ENCODE peak calls at places on chromosome 18, in ten cellular contexts. P is HFFc6, B is nephron progenitor cell, D is NB4, T is fibroblast of lung, O is thyroid gland, F is vagina, Z is cardiac fibroblast, V is keratinocyte, U is coronary artery. Y is an unnamed sample.

GRCh38 chr18:13611058-13611615 is 115.2 kb downstream of the FAM210A start:
- DNase-seq in P (peak), B (no peak), D (no peak), T (peak), O (no peak), F (peak), Z (peak), V (no peak), U (peak), Y (peak)

GRCh38 chr18:5975111-5975622 is 79.8 kb upstream of the TMEM200C start:
- DNase-seq in P (no peak), B (no peak), D (peak), T (peak), O (no peak), F (no peak), Z (peak), V (no peak), U (no peak), Y (peak)

GRCh38 chr18:64851796-64852195 is 702.9 kb upstream of the LINC00305 start:
- DNase-seq in P (no peak), B (no peak), D (no peak), T (no peak), O (no peak), F (no peak), Z (no peak), V (no peak), U (no peak), Y (no peak)

GRCh38 chr18:24465491-24465890 is 5.1 kb downstream of the HRH4 start:
- DNase-seq in P (no peak), B (no peak), D (peak), T (no peak), O (no peak), F (no peak), Z (no peak), V (no peak), U (no peak), Y (no peak)

GRCh38 chr18:54606835-54607212 is 15.8 kb downstream of the DYNAP start:
- DNase-seq in P (no peak), B (no peak), D (no peak), T (no peak), O (peak), F (no peak), Z (no peak), V (no peak), U (no peak), Y (no peak)

GRCh38 chr18:56488739-56489138 is 149.7 kb downstream of the TXNL1 start:
- DNase-seq in P (no peak), B (no peak), D (peak), T (no peak), O (no peak), F (no peak), Z (no peak), V (no peak), U (no peak), Y (no peak)

GRCh38 chr18:5574843-5575242 is 31.0 kb upstream of the EPB41L3 start:
- DNase-seq in P (no peak), B (no peak), D (no peak), T (no peak), O (no peak), F (no peak), Z (no peak), V (no peak), U (no peak), Y (no peak)

GRCh38 chr18:74315464-74316256 is at the start of gene C18orf63:
- DNase-seq in P (no peak), B (no peak), D (no peak), T (no peak), O (no peak), F (no peak), Z (no peak), V (no peak), U (no peak), Y (no peak)

GRCh38 chr18:62331581-62332436 is 6.7 kb downstream of the TNFRSF11A start:
- DNase-seq in P (no peak), B (no peak), D (no peak), T (peak), O (peak), F (no peak), Z (peak), V (no peak), U (no peak), Y (peak)

GRCh38 chr18:80245781-80246655 is 1.3 kb downstream of the PARD6G start:
- DNase-seq in P (no peak), B (peak), D (no peak), T (peak), O (peak), F (peak), Z (no peak), V (no peak), U (peak), Y (no peak)

GRCh38 chr18:79427368-79428225 is 31.9 kb downstream of the NFATC1 start:
- DNase-seq in P (no peak), B (no peak), D (no peak), T (no peak), O (no peak), F (no peak), Z (no peak), V (no peak), U (no peak), Y (no peak)

GRCh38 chr18:54776282-54776977 is 51.8 kb upstream of the RAB27B start:
- DNase-seq in P (peak), B (no peak), D (peak), T (peak), O (no peak), F (no peak), Z (peak), V (peak), U (no peak), Y (peak)

GRCh38 chr18:79884296-79884962 is 67.0 kb downstream of the SLC66A2 start:
- DNase-seq in P (no peak), B (no peak), D (no peak), T (no peak), O (no peak), F (no peak), Z (no peak), V (no peak), U (peak), Y (no peak)

GRCh38 chr18:22005191-22005824 is 164.1 kb upstream of the GATA6 start:
- DNase-seq in P (no peak), B (no peak), D (no peak), T (peak), O (no peak), F (no peak), Z (no peak), V (no peak), U (no peak), Y (no peak)

GRCh38 chr18:11654736-11655604 is 34.1 kb upstream of the GNAL start:
- DNase-seq in P (peak), B (peak), D (peak), T (no peak), O (peak), F (peak), Z (peak), V (no peak), U (no peak), Y (peak)

GRCh38 chr18:35851286-35851967 is 121.1 kb upstream of the RMP24 start:
- DNase-seq in P (no peak), B (no peak), D (no peak), T (no peak), O (no peak), F (no peak), Z (no peak), V (no peak), U (no peak), Y (no peak)

GRCh38 chr18:78720456-78721250 is 259.0 kb upstream of the SALL3 start:
- DNase-seq in P (no peak), B (no peak), D (no peak), T (no peak), O (no peak), F (no peak), Z (no peak), V (no peak), U (no peak), Y (no peak)

GRCh38 chr18:77305676-77306075 is 56.0 kb downstream of the GALR1 start:
- DNase-seq in P (no peak), B (no peak), D (no peak), T (no peak), O (no peak), F (no peak), Z (no peak), V (no peak), U (no peak), Y (no peak)

GRCh38 chr18:26470011-26470637 is 78.2 kb downstream of the KCTD1 start:
- DNase-seq in P (no peak), B (no peak), D (no peak), T (peak), O (no peak), F (no peak), Z (no peak), V (no peak), U (no peak), Y (no peak)

GRCh38 chr18:70454705-70455322 is 166.0 kb downstream of the SOCS6 start:
- DNase-seq in P (peak), B (peak), D (peak), T (peak), O (peak), F (no peak), Z (peak), V (peak), U (no peak), Y (peak)

GRCh38 chr18:76932026-76932819 is 109.9 kb downstream of the ZNF236 start:
- DNase-seq in P (no peak), B (no peak), D (no peak), T (peak), O (no peak), F (no peak), Z (peak), V (no peak), U (no peak), Y (peak)

GRCh38 chr18:67517224-67517765 is 775 bp upstream of the DSEL start:
- DNase-seq in P (no peak), B (no peak), D (no peak), T (no peak), O (peak), F (no peak), Z (no peak), V (no peak), U (peak), Y (peak)

GRCh38 chr18:70973626-70974025 is 684.8 kb downstream of the SOCS6 start:
- DNase-seq in P (no peak), B (no peak), D (no peak), T (no peak), O (no peak), F (no peak), Z (no peak), V (no peak), U (no peak), Y (no peak)

GRCh38 chr18:30359521-30359920 is 683.0 kb downstream of the DSC3 start:
- DNase-seq in P (no peak), B (no peak), D (peak), T (no peak), O (no peak), F (no peak), Z (no peak), V (peak), U (no peak), Y (no peak)

GRCh38 chr18:31553800-31554199 is 37.9 kb upstream of the TTR start:
- DNase-seq in P (no peak), B (no peak), D (peak), T (peak), O (no peak), F (no peak), Z (no peak), V (no peak), U (no peak), Y (no peak)

GRCh38 chr18:79515331-79515730 is 119.6 kb downstream of the NFATC1 start:
- DNase-seq in P (no peak), B (no peak), D (no peak), T (no peak), O (no peak), F (peak), Z (no peak), V (no peak), U (peak), Y (no peak)

GRCh38 chr18:67302043-67302442 is 214.5 kb downstream of the DSEL start:
- DNase-seq in P (no peak), B (no peak), D (no peak), T (peak), O (no peak), F (no peak), Z (peak), V (no peak), U (no peak), Y (peak)

GRCh38 chr18:51559198-51559901 is 361.9 kb upstream of the MEX3C start:
- DNase-seq in P (no peak), B (no peak), D (no peak), T (peak), O (no peak), F (no peak), Z (no peak), V (no peak), U (no peak), Y (no peak)

GRCh38 chr18:51342815-51343214 is 145.3 kb upstream of the MEX3C start:
- DNase-seq in P (no peak), B (no peak), D (no peak), T (peak), O (no peak), F (no peak), Z (peak), V (peak), U (no peak), Y (peak)

GRCh38 chr18:34729264-34729663 is 19.2 kb downstream of the DTNA start:
- DNase-seq in P (peak), B (no peak), D (peak), T (peak), O (peak), F (no peak), Z (peak), V (no peak), U (no peak), Y (peak)

GRCh38 chr18:49768051-49768391 is 45.3 kb downstream of the ACAA2 start:
- DNase-seq in P (peak), B (peak), D (peak), T (peak), O (peak), F (no peak), Z (peak), V (peak), U (no peak), Y (peak)

GRCh38 chr18:22703883-22704626 is 229.1 kb upstream of the RBBP8 start:
- DNase-seq in P (peak), B (peak), D (peak), T (peak), O (peak), F (no peak), Z (peak), V (peak), U (no peak), Y (peak)

GRCh38 chr18:75208836-75209128 is 157 bp downstream of the PTGR3 start:
- DNase-seq in P (no peak), B (no peak), D (no peak), T (no peak), O (no peak), F (peak), Z (no peak), V (no peak), U (no peak), Y (no peak)

GRCh38 chr18:596288-596881 is 403 bp upstream of the CLUL1 start:
- DNase-seq in P (no peak), B (peak), D (peak), T (peak), O (peak), F (no peak), Z (no peak), V (peak), U (no peak), Y (no peak)

GRCh38 chr18:79400591-79401381 is 5.1 kb downstream of the NFATC1 start:
- DNase-seq in P (no peak), B (peak), D (no peak), T (no peak), O (no peak), F (no peak), Z (no peak), V (no peak), U (no peak), Y (no peak)

GRCh38 chr18:38362286-38362792 is 796.7 kb upstream of the CELF4 start:
- DNase-seq in P (no peak), B (no peak), D (no peak), T (no peak), O (no peak), F (no peak), Z (no peak), V (no peak), U (no peak), Y (no peak)

GRCh38 chr18:2851771-2852170 is 5.0 kb downstream of the EMILIN2 start:
- DNase-seq in P (no peak), B (no peak), D (no peak), T (no peak), O (no peak), F (no peak), Z (no peak), V (no peak), U (no peak), Y (peak)

GRCh38 chr18:24273596-24273995 is 124.0 kb downstream of the OSBPL1A start:
- DNase-seq in P (no peak), B (no peak), D (peak), T (no peak), O (no peak), F (no peak), Z (peak), V (no peak), U (no peak), Y (no peak)

DNA sequence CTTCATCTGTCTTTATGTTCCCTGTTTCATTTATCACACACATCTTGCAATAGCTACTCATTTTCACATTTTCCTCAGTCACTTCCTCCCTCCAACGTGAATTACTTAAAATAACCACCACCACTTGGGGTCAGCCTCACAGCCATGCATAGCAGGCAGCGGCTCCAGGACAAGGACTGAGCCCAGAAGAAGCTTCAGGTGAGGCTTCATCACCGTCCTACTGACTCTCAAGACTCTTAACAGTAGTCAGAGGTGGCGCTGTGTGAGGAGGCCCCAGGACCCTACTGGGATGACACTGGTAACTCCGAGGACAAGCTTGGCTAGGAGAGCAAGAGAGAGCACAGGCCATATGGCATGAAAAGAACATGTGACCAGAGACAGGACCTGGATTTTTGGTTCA is 15.5 kb upstream of the ST8SIA5 start:
- DNase-seq in P (no peak), B (no peak), D (peak), T (no peak), O (no peak), F (no peak), Z (no peak), V (no peak), U (no peak), Y (no peak)
- TF ChIP-seq CTCF in P (no peak), B (no peak), D (no peak), T (no peak), O (no peak), F (no peak), Z (no peak), V (no peak), U (no peak), Y (no peak)

GRCh38 chr18:48028081-48028480 is 97.6 kb upstream of the SMAD2 start:
- DNase-seq in P (no peak), B (no peak), D (no peak), T (no peak), O (no peak), F (no peak), Z (no peak), V (no peak), U (no peak), Y (no peak)
- TF ChIP-seq CTCF in P (peak), B (no peak), D (no peak), T (no peak), O (no peak), F (no peak), Z (peak), V (no peak), U (no peak), Y (no peak)

DNA sequence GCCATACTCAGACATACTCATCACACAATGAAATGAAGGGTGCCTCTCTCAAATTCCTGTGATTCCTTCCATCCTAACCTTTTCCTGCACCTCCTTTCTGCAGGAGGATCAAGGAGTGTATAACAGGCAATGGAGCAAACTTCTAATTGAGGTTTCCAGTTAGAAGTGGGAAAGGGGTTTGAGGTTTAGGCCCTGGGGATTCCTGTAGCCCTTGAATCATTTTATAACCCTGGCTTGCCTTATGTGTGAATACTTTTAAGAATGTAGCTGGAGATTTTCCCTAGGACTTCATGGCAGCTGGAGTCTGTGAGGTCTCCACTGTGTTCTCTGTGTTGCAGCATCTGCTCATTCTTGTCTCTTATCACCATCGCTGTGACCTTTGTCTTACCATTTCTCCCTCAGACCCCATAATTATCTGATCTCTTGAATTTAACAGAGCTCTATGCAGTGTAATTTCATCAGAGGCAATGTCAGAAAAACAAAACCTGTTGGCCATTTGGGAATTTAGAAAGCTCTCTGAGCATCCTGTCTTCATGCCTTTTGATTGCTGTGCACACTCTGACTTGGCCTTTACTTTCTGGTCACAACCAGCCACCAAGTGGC is 370.1 kb upstream of the SLC14A2 start:
- DNase-seq in P (no peak), B (no peak), D (no peak), T (peak), O (no peak), F (no peak), Z (no peak), V (no peak), U (no peak), Y (peak)
- TF ChIP-seq CTCF in P (no peak), B (no peak), D (no peak), T (no peak), O (no peak), F (no peak), Z (no peak), V (no peak), U (no peak), Y (no peak)

GRCh38 chr18:4181882-4182568 is 273.1 kb downstream of the DLGAP1 start:
- DNase-seq in P (no peak), B (no peak), D (no peak), T (no peak), O (no peak), F (no peak), Z (no peak), V (no peak), U (no peak), Y (no peak)
- TF ChIP-seq CTCF in P (no peak), B (peak), D (no peak), T (no peak), O (no peak), F (no peak), Z (no peak), V (no peak), U (no peak), Y (no peak)